ENCODE peak calls at places on chromosomes 2 and 18, in four cellular contexts. One of them, this sample, is unnamed.
A peak's percentile ranks its signal among the peaks of the same experiment; 100 is the strongest.

GRCh38 chr2:65710779-65711295 is 278.4 kb upstream of the SPRED2 start:
- DNase-seq in GM12864: peak; percentile 5
- DNase-seq in IMR-90: peak; percentile 8
- DNase-seq in tibial nerve: no peak
- DNase-seq in this sample: peak; percentile 53

GRCh38 chr2:113282747-113283533 is 4.2 kb upstream of the PAX8 start:
- DNase-seq in IMR-90: peak; percentile 4
- DNase-seq in tibial nerve: peak; percentile 20
- DNase-seq in GM12864: no peak
- DNase-seq in this sample: no peak

GRCh38 chr2:240789501-240790369 is 30.3 kb downstream of the KIF1A start:
- DNase-seq in IMR-90: no peak
- DNase-seq in GM12864: no peak
- DNase-seq in tibial nerve: no peak
- DNase-seq in this sample: peak; percentile 28

GRCh38 chr2:26621469-26622199 is 19.5 kb downstream of the CIB4 start:
- DNase-seq in GM12864: no peak
- DNase-seq in IMR-90: peak; percentile 22
- DNase-seq in tibial nerve: no peak
- DNase-seq in this sample: no peak

GRCh38 chr2:205696541-205697441 is 14.5 kb downstream of the NRP2 start:
- DNase-seq in IMR-90: peak; percentile 63
- DNase-seq in GM12864: no peak
- DNase-seq in tibial nerve: no peak
- DNase-seq in this sample: no peak

GRCh38 chr2:240623531-240624010 is 1.7 kb upstream of the GPR35 start:
- DNase-seq in IMR-90: no peak
- DNase-seq in tibial nerve: no peak
- DNase-seq in GM12864: no peak
- DNase-seq in this sample: no peak

GRCh38 chr2:241505086-241505780 is 3.2 kb downstream of the STK25 start:
- DNase-seq in IMR-90: no peak
- DNase-seq in tibial nerve: no peak
- DNase-seq in GM12864: no peak
- DNase-seq in this sample: no peak

GRCh38 chr2:120299561-120299960 is 46.4 kb upstream of the INHBB start:
- DNase-seq in GM12864: no peak
- DNase-seq in IMR-90: peak; percentile 38
- DNase-seq in tibial nerve: no peak
- DNase-seq in this sample: no peak

GRCh38 chr18:76387608-76388007 is 107.4 kb downstream of the ZNF516 start:
- DNase-seq in tibial nerve: no peak
- DNase-seq in IMR-90: no peak
- DNase-seq in GM12864: no peak
- DNase-seq in this sample: no peak

GRCh38 chr18:3747176-3747973 is 297.4 kb downstream of the TGIF1 start:
- DNase-seq in GM12864: no peak
- DNase-seq in tibial nerve: peak; percentile 58
- DNase-seq in IMR-90: peak; percentile 77
- DNase-seq in this sample: no peak

DNA sequence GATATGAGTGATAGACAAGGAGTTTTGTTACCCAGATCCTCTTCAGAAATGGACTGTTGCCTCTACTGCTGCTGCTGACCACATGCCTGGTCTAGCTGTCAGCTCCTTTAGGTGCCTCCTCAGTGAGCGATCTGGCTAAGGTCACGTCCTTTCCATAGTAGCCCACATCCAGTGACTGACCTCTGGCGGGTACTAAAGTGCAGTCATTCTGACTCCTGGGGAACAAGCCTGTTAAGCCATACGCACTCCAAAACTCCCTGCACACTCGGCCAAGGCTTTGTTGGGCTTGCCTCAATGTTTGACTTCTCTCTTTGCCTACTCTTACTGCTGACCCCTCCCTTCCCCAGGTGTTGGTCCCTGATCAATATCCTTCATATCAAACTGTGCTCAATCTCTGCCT is 685.2 kb downstream of the IRS1 start:
- DNase-seq in tibial nerve: no peak
- DNase-seq in IMR-90: no peak
- DNase-seq in GM12864: no peak
- DNase-seq in this sample: no peak
- TF ChIP-seq CTCF in tibial nerve: no peak
- TF ChIP-seq CTCF in IMR-90: no peak
- TF ChIP-seq CTCF in GM12864: no peak
- TF ChIP-seq CTCF in this sample: no peak

DNA sequence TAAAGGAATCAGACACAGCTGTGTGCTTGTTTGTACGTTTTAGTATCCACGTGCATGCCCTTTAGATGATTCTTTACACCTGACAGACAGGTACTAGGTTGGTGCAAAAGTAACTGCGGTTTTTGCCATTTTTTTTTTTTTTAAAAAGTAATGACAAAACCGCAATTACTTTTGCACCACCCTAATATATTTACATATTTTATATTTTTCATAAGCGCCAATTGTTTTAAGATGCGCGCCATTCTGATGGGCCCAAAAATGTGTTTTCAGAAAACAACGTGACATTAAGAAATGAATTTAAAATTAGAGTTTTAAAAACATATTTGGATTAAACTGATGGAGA is 972 bp upstream of the COBLL1 start:
- DNase-seq in IMR-90: no peak
- DNase-seq in GM12864: no peak
- DNase-seq in tibial nerve: no peak
- DNase-seq in this sample: no peak
- H3K4me3 ChIP-seq in IMR-90: no peak overlapping the region
- H3K4me3 ChIP-seq in GM12864: no peak overlapping the region
- H3K4me3 ChIP-seq in tibial nerve: peak overlapping the region; percentile 90
- H3K4me3 ChIP-seq in this sample: no peak overlapping the region

DNA sequence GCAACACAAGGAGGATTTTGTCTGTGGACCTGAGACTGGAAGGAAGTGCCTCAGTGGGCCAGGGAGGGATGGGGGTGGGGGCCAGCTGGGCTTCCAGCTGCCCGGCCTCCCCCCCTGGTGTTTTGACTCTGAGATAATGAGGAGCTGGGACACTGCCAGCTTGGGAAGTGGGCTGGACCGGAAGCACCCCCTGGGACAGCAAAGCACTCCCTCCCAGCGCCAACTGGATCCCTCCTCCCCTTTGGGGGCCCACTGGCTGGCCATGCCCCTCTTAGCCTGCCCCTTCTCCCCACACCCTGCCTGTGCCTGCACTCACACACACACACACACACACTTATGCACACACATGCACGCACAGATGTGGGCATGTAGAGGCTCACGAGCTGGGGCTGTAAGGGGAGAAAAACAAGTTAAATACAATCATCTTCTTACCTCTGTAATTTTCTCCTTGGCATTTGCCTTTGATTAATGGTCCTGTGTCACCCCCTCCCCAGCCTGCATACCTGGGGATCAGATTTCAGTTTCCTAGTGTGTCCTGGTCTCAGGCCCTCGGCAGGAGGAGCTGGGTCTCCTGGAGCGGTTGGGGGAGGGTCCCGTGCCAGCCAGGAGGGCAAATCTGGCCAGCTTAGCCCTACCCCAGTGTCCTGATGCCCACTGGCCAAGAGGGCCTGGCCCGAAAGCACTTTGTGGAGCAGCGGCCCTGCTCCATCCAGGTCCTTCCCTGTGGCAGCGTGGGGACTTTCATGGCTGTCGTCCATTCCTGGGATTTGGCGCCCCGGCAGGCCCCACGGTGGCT is 3.6 kb downstream of the ITM2C start:
- DNase-seq in IMR-90: no peak
- DNase-seq in GM12864: no peak
- DNase-seq in tibial nerve: no peak
- DNase-seq in this sample: no peak
- TF ChIP-seq CTCF in IMR-90: no peak
- TF ChIP-seq CTCF in GM12864: no peak
- TF ChIP-seq CTCF in tibial nerve: no peak
- TF ChIP-seq CTCF in this sample: no peak

DNA sequence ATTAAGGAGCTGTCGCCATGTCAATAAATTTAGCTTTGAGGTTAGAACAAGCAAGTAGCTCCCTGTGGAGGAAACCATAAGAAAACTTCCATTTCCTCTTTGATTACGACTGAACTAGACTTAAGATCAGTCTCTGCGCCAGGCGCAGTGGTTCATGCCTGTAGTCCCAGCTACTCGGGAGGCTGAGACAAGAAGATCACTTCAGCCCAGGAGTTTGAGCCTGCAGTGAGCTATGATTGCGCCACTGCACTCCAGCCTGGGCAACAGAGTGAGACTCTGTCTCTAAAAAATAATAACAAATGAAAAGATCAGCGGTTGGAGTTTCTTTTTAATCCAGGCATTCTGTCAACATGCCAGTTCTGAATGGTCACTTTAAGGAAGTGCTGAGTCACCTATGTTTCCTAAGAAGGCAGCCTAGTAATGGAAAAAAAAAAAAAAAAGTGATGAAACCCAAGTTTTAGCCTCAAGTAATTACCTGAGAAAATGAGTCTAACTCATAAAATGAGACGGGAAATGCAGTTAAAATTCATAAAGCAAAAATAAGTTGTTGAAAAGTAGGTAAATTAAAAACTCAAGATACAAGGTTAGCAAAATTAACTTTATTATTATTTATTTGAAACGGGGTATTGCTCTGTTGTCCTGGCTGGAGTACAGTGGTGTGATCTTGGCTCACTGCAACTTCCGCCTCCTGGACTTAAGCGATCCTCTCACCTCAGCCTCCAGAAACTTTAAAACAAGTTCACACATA is 10.2 kb downstream of the C18orf32 start:
- DNase-seq in IMR-90: peak; percentile 65
- DNase-seq in GM12864: no peak
- DNase-seq in tibial nerve: no peak
- DNase-seq in this sample: no peak
- H3K4me3 ChIP-seq in IMR-90: no peak overlapping the region
- H3K4me3 ChIP-seq in GM12864: no peak overlapping the region
- H3K4me3 ChIP-seq in tibial nerve: no peak overlapping the region
- H3K4me3 ChIP-seq in this sample: no peak overlapping the region

DNA sequence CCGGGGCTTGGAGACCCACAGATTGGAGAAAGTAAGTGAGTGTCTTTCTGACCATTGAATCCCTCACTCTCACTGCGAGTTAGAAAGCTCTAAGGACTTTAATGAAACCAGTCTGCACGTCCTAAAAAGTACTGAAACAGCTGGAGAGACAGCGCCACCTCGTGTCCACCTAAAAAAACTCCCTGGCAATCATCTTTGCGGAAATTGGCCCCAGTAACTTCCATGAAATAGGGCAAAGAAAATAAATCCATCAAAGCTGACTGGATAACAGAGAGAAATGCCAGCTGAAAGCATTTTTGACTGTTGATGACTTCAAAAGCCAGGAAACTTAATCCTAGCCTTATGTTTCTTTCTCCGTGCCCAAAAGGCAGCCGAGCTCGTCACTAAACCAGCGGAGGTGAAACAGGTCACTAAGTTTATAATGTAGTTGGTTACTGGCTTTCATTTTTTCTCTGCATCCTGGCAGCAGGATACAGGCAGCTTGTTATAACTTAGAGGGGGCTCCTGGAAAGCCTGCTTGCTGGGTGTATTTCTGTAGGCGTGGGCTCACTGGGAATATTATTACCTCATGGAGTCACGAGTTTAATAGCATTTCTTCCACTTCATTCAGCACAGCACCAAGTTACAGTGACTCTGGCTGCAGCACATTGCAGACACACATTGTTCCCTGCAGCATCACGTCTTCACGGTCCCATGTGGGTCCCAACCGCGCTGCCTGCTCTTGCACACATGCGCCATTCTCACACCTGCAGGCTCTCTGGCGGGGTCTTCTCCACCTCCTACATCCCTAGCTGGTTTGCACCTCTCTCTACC is 266.5 kb downstream of the HRH4 start:
- DNase-seq in tibial nerve: peak; percentile 36
- DNase-seq in IMR-90: peak; percentile 86
- DNase-seq in GM12864: peak; percentile 45
- DNase-seq in this sample: peak; percentile 80
- TF ChIP-seq CTCF in tibial nerve: peak; percentile 74
- TF ChIP-seq CTCF in IMR-90: peak; percentile 92
- TF ChIP-seq CTCF in GM12864: peak; percentile 80
- TF ChIP-seq CTCF in this sample: peak; percentile 73

DNA sequence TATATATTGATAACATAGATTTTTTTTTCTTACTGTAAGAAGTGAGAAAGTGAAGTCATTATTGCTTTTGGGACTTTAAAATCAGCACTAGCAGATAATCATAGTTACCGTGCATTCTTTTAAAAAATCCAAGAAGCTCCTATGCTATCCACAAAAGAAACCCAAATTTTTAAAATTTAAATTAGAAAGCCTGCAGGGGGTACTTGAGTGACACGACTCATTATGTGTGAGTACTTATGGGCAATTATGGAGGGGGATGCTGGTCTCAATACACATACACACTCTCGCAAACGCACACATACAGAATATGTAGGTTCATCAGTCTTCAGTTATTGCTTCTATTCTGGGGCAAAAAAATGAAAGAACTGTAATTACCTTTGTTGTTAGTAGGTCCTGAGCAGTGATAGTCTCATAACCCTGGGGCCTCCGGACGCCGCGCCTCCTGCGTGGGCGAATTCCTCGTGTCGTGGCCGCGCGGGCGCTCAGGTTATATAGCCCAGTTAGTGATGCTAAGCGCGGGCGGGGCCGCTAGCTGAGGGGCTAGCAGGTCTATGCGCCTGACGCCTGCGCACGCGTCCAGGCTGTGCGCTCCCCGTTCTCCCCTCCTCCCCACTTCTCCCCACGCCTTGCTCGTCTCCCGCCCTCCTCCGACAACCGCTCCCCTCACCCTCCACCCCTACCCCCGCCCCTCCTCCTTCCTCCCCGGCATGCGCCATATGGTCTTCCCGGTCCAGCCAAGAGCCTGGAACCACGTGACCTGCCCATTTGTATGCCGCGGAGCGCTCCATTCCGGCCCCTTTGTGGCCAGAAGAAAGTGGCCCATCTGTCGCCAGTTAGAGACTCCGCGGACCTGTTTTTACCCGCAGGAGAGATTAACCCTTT is at the start of gene NEUROD1:
- DNase-seq in GM12864: no peak
- DNase-seq in tibial nerve: no peak
- DNase-seq in IMR-90: no peak
- DNase-seq in this sample: peak; percentile 21
- H3K4me3 ChIP-seq in GM12864: no peak within 1 kb of the TSS
- H3K4me3 ChIP-seq in tibial nerve: peak within 1 kb of the TSS; percentile 24
- H3K4me3 ChIP-seq in IMR-90: no peak within 1 kb of the TSS
- H3K4me3 ChIP-seq in this sample: peak within 1 kb of the TSS; percentile 25

GRCh38 chr2:213934560-213934959 is 476.3 kb upstream of the VWC2L start:
- DNase-seq in tibial nerve: peak; percentile 7
- DNase-seq in GM12864: peak; percentile 31
- DNase-seq in IMR-90: peak; percentile 2
- DNase-seq in this sample: peak; percentile 69
- TF ChIP-seq CTCF in tibial nerve: no peak
- TF ChIP-seq CTCF in GM12864: peak; percentile 53
- TF ChIP-seq CTCF in IMR-90: peak; percentile 30
- TF ChIP-seq CTCF in this sample: peak; percentile 47